ENCODE peak calls at places on chromosomes 1 and 21, in nine cellular contexts. C is activated naive CD8-positive, alpha-beta T cell treated with anti-CD3 and anti-CD28 coated beads for 36 hours; T is stimulated activated CD4-positive, alpha-beta T cell treated with anti-CD3 and anti-CD28 coated beads, Interleukin-2, amount 100 ng/mL, for 24 hours; I is lower leg skin; Z is GM03348; F is progenitor cell of endocrine pancreas; S is head of caudate nucleus; Y is A549; P is activated naive CD4-positive, alpha-beta T cell treated with anti-CD3 and anti-CD28 coated beads, Interleukin-2, amount 10 ng/mL, durations not matched to agents 7 days and 5 days. H is an unnamed sample.

GRCh38 chr1:228098323-228098931 is 4.7 kb downstream of the C1orf35 start:
- DNase-seq in C (no peak), T (no peak), I (no peak), Z (no peak), F (no peak), S (peak), Y (no peak), P (peak), H (peak)

GRCh38 chr1:226064168-226064815 is 1.8 kb downstream of the H3-3A start:
- DNase-seq in C (no peak), T (no peak), I (no peak), Z (no peak), F (no peak), S (no peak), Y (no peak), P (peak), H (no peak)

GRCh38 chr1:114154963-114155322 is 1.3 kb upstream of the SYT6 start:
- DNase-seq in C (no peak), T (no peak), I (no peak), Z (peak), F (peak), S (no peak), Y (no peak), P (peak), H (no peak)

GRCh38 chr21:26506951-26507350 is 66.1 kb downstream of the CYYR1 start:
- DNase-seq in C (no peak), T (no peak), I (no peak), Z (peak), F (no peak), S (peak), Y (no peak), P (no peak), H (no peak)

GRCh38 chr21:29347274-29347681 is 48.6 kb downstream of the BACH1 start:
- DNase-seq in C (no peak), T (no peak), I (no peak), Z (no peak), F (no peak), S (no peak), Y (no peak), P (no peak), H (no peak)

GRCh38 chr1:63124666-63125191 is 197.6 kb upstream of the FOXD3 start:
- DNase-seq in C (no peak), T (no peak), I (no peak), Z (peak), F (no peak), S (no peak), Y (no peak), P (no peak), H (no peak)

GRCh38 chr1:91764471-91765115 is 121.4 kb downstream of the TGFBR3 start:
- DNase-seq in C (no peak), T (no peak), I (no peak), Z (no peak), F (no peak), S (no peak), Y (no peak), P (no peak), H (no peak)

GRCh38 chr21:33855190-33855589 is 60.4 kb downstream of the ATP5PO start:
- DNase-seq in C (no peak), T (no peak), I (no peak), Z (no peak), F (no peak), S (no peak), Y (no peak), P (no peak), H (no peak)

GRCh38 chr1:37995773-37996379 is 6.1 kb upstream of the SF3A3 start:
- DNase-seq in C (peak), T (peak), I (no peak), Z (peak), F (no peak), S (no peak), Y (no peak), P (peak), H (no peak)

GRCh38 chr1:37890378-37891014 is 31.1 kb upstream of the MTF1 start:
- DNase-seq in C (no peak), T (no peak), I (no peak), Z (peak), F (no peak), S (no peak), Y (peak), P (no peak), H (peak)

GRCh38 chr1:245263701-245264100 is 108.9 kb downstream of the KIF26B start:
- DNase-seq in C (no peak), T (no peak), I (no peak), Z (peak), F (no peak), S (no peak), Y (no peak), P (no peak), H (no peak)

GRCh38 chr1:19643602-19644419 is at the start of gene NBL1:
- DNase-seq in C (peak), T (peak), I (no peak), Z (peak), F (no peak), S (peak), Y (peak), P (peak), H (no peak)

GRCh38 chr1:107935396-107936064 is 29.4 kb downstream of the VAV3 start:
- DNase-seq in C (peak), T (peak), I (no peak), Z (no peak), F (no peak), S (no peak), Y (no peak), P (peak), H (no peak)

H was measured in HuH-7.5.